ENCODE peak calls at places on chromosomes 13 and 19, in four cellular contexts. M is transverse colon, I is mucosa of descending colon, R is ovary. X is an unnamed sample.

GRCh38 chr13:39876258-39876657 is 220.8 kb downstream of the COG6 start:
- DNase-seq in M (no peak), I (no peak), R (no peak), X (no peak)

GRCh38 chr13:78129850-78130249 is 211.2 kb upstream of the EDNRB start:
- DNase-seq in M (no peak), I (no peak), R (no peak), X (no peak)

GRCh38 chr19:31066385-31066784 is 282.9 kb downstream of the TSHZ3 start:
- DNase-seq in M (no peak), I (no peak), R (no peak), X (no peak)

GRCh38 chr13:68609671-68610070 is 1379.5 kb upstream of the PCDH9 start:
- DNase-seq in M (no peak), I (no peak), R (no peak), X (no peak)

GRCh38 chr13:87859261-87859660 is 188.1 kb downstream of the SLITRK5 start:
- DNase-seq in M (no peak), I (no peak), R (no peak), X (no peak)

GRCh38 chr13:113997845-113998751 is 24.2 kb upstream of the C13orf46 start:
- DNase-seq in M (peak; percentile 33), I (peak; percentile 34), R (peak; percentile 79), X (peak; percentile 80)

GRCh38 chr19:45800009-45800553 is 7.4 kb upstream of the DMWD start:
- DNase-seq in M (no peak), I (no peak), R (no peak), X (no peak)

GRCh38 chr19:39342647-39343305 is 555 bp downstream of the SAMD4B start:
- DNase-seq in M (peak; percentile 21), I (peak; percentile 27), R (peak; percentile 65), X (peak; percentile 70)

GRCh38 chr13:110318920-110319319 is 11.8 kb downstream of the COL4A2 start:
- DNase-seq in M (no peak), I (no peak), R (no peak), X (no peak)
- H3K4me1 ChIP-seq in M (peaks cover 12% of the 10 kb centered on the region), I (no peaks in the 10 kb centered on the region), R (peaks cover 18% of the 10 kb centered on the region), X (peaks cover 30% of the 10 kb centered on the region)

GRCh38 chr13:48504606-48505369 is 28.1 kb downstream of the RCBTB2 start:
- DNase-seq in M (no peak), I (no peak), R (no peak), X (no peak)
- H3K4me1 ChIP-seq in M (no peaks in the 10 kb centered on the region), I (no peaks in the 10 kb centered on the region), R (no peaks in the 10 kb centered on the region), X (peaks cover 4% of the 10 kb centered on the region)

DNA sequence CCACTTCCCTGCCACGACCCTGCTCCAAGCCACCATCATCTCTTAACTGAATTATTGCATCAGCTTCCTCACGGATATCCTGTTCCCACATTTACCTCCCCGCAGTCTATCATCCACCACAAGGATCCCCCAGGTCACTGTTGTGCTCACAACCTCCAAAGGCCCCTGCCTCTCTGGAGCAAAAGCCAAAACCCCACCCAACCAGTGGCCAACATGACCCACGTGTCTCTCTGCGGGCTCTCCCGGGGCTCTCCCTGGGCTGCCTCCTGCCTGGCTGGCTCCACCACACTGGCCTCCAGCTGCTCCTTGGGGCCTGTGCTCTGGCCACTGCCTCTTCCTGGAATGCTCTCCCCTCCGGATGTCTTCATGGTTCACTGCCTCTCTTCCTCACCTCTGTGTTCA is 809.3 kb downstream of the UQCRFS1 start:
- DNase-seq in M (no peak), I (no peak), R (no peak), X (no peak)
- H3K4me1 ChIP-seq in M (peaks cover 17% of the 10 kb centered on the region), I (peaks cover 7% of the 10 kb centered on the region), R (no peaks in the 10 kb centered on the region), X (no peaks in the 10 kb centered on the region)

GRCh38 chr19:2759392-2759791 is 19.6 kb upstream of the SLC39A3 start:
- DNase-seq in M (no peak), I (no peak), R (no peak), X (no peak)
- H3K4me1 ChIP-seq in M (no peaks in the 10 kb centered on the region), I (no peaks in the 10 kb centered on the region), R (no peaks in the 10 kb centered on the region), X (no peaks in the 10 kb centered on the region)

GRCh38 chr19:8368136-8368535 is 4.2 kb downstream of the ANGPTL4 start:
- DNase-seq in M (no peak), I (no peak), R (no peak), X (no peak)
- H3K4me1 ChIP-seq in M (peaks cover 34% of the 10 kb centered on the region), I (peaks cover 13% of the 10 kb centered on the region), R (peaks cover 34% of the 10 kb centered on the region), X (peaks cover 19% of the 10 kb centered on the region)

DNA sequence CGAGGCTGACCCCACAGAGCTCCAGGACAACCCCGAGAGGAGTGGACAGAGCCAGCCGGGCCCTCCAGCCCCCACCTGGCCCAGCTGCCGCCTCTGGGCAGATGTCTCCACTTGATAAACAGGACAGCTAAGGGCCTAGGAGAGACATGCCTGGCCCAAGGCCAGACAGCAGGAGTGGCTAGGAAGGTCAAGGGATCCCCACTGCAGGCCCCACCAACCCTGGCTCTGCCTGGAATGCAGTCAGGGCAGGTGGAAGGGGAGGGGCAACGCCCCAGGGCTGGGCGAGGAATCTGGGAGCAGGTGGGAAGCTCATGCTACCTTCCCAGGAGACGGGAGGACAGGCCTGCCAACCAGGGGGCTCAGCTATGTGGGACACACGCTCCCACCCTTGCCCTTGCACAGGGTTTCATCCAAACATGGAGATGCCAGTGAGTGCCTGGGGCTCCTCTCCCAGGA is 25.2 kb downstream of the SH3GL1 start:
- DNase-seq in M (peak; percentile 80), I (peak; percentile 53), R (no peak), X (no peak)
- H3K4me1 ChIP-seq in M (peaks cover 58% of the 10 kb centered on the region), I (peaks cover 48% of the 10 kb centered on the region), R (peaks cover 40% of the 10 kb centered on the region), X (peaks cover 59% of the 10 kb centered on the region)

GRCh38 chr19:5948697-5949564 is 29.0 kb downstream of the RANBP3 start:
- DNase-seq in M (no peak), I (no peak), R (no peak), X (peak; percentile 15)
- H3K4me1 ChIP-seq in M (peaks cover 69% of the 10 kb centered on the region), I (peaks cover 28% of the 10 kb centered on the region), R (peaks cover 8% of the 10 kb centered on the region), X (peaks cover 35% of the 10 kb centered on the region)

X was measured in right cardiac atrium.